ENCODE peak calls at places on chromosome 2, in four cellular contexts. One of them, this sample, is unnamed.

GRCh38 chr2:172098287-172098649 is 4.4 kb downstream of the DLX2 start:
- DNase-seq in keratinocyte: no peak
- DNase-seq in T-helper 9 cell: no peak
- DNase-seq in NCI-H2227 treated with DMSO at 0.1 percent for 48 hours: no peak
- DNase-seq in this sample: no peak

GRCh38 chr2:241321911-241322310 is 6.2 kb downstream of the SEPTIN2 start:
- DNase-seq in keratinocyte: no peak
- DNase-seq in T-helper 9 cell: no peak
- DNase-seq in NCI-H2227 treated with DMSO at 0.1 percent for 48 hours: no peak
- DNase-seq in this sample: no peak

GRCh38 chr2:33521791-33522281 is 45.4 kb downstream of the RASGRP3 start:
- DNase-seq in keratinocyte: no peak
- DNase-seq in T-helper 9 cell: no peak
- DNase-seq in NCI-H2227 treated with DMSO at 0.1 percent for 48 hours: peak
- DNase-seq in this sample: no peak

GRCh38 chr2:150063950-150064549 is 423.4 kb downstream of the RND3 start:
- DNase-seq in keratinocyte: no peak
- DNase-seq in T-helper 9 cell: no peak
- DNase-seq in NCI-H2227 treated with DMSO at 0.1 percent for 48 hours: no peak
- DNase-seq in this sample: peak

GRCh38 chr2:176675557-176676256 is 406.5 kb downstream of the MTX2 start:
- DNase-seq in keratinocyte: no peak
- DNase-seq in T-helper 9 cell: no peak
- DNase-seq in NCI-H2227 treated with DMSO at 0.1 percent for 48 hours: peak
- DNase-seq in this sample: no peak

GRCh38 chr2:44943693-44944101 is 2.2 kb downstream of the SIX3 start:
- DNase-seq in keratinocyte: no peak
- DNase-seq in T-helper 9 cell: no peak
- DNase-seq in NCI-H2227 treated with DMSO at 0.1 percent for 48 hours: no peak
- DNase-seq in this sample: no peak

GRCh38 chr2:241798631-241799521 is 10.1 kb upstream of the NEU4 start:
- DNase-seq in keratinocyte: no peak
- DNase-seq in T-helper 9 cell: no peak
- DNase-seq in NCI-H2227 treated with DMSO at 0.1 percent for 48 hours: no peak
- DNase-seq in this sample: no peak

GRCh38 chr2:134232461-134232860 is 21.4 kb upstream of the MGAT5 start:
- DNase-seq in keratinocyte: no peak
- DNase-seq in T-helper 9 cell: no peak
- DNase-seq in NCI-H2227 treated with DMSO at 0.1 percent for 48 hours: no peak
- DNase-seq in this sample: no peak

GRCh38 chr2:26816893-26817292 is 31.0 kb downstream of the CENPA start:
- DNase-seq in keratinocyte: no peak
- DNase-seq in T-helper 9 cell: no peak
- DNase-seq in NCI-H2227 treated with DMSO at 0.1 percent for 48 hours: no peak
- DNase-seq in this sample: peak

GRCh38 chr2:232421189-232421785 is 14.6 kb downstream of the ALPG start:
- DNase-seq in keratinocyte: no peak
- DNase-seq in T-helper 9 cell: no peak
- DNase-seq in NCI-H2227 treated with DMSO at 0.1 percent for 48 hours: no peak
- DNase-seq in this sample: no peak